ENCODE peak calls at places on chromosomes 1 and 21, in five cellular contexts. One of them, this sample, is unnamed.

GRCh38 chr1:94819945-94820746 is at the start of gene SLC44A3:
- DNase-seq in effector memory CD4-positive, alpha-beta T cell: no peak
- DNase-seq in Right ventricle myocardium superior: peak; percentile 67
- DNase-seq in NCI-H748 treated with DMSO at 0.1 percent for 48 hours: no peak
- DNase-seq in midbrain: peak; percentile 46
- DNase-seq in this sample: peak; percentile 79

GRCh38 chr1:184634296-184634695 is 120.4 kb downstream of the EDEM3 start:
- DNase-seq in NCI-H748 treated with DMSO at 0.1 percent for 48 hours: no peak
- DNase-seq in Right ventricle myocardium superior: no peak
- DNase-seq in effector memory CD4-positive, alpha-beta T cell: no peak
- DNase-seq in midbrain: no peak
- DNase-seq in this sample: no peak

GRCh38 chr1:15702722-15703550 is 18.8 kb downstream of the PLEKHM2 start:
- DNase-seq in NCI-H748 treated with DMSO at 0.1 percent for 48 hours: no peak
- DNase-seq in midbrain: no peak
- DNase-seq in effector memory CD4-positive, alpha-beta T cell: no peak
- DNase-seq in Right ventricle myocardium superior: no peak
- DNase-seq in this sample: no peak

GRCh38 chr1:165364432-165365133 is 8.1 kb upstream of the LMX1A start:
- DNase-seq in effector memory CD4-positive, alpha-beta T cell: no peak
- DNase-seq in NCI-H748 treated with DMSO at 0.1 percent for 48 hours: peak; percentile 15
- DNase-seq in midbrain: no peak
- DNase-seq in Right ventricle myocardium superior: peak; percentile 73
- DNase-seq in this sample: peak; percentile 77

GRCh38 chr1:5928714-5929400 is 63.4 kb downstream of the NPHP4 start:
- DNase-seq in midbrain: no peak
- DNase-seq in effector memory CD4-positive, alpha-beta T cell: no peak
- DNase-seq in NCI-H748 treated with DMSO at 0.1 percent for 48 hours: no peak
- DNase-seq in Right ventricle myocardium superior: no peak
- DNase-seq in this sample: no peak

GRCh38 chr1:151611288-151611790 is 511 bp upstream of the SNX27 start:
- DNase-seq in effector memory CD4-positive, alpha-beta T cell: no peak
- DNase-seq in NCI-H748 treated with DMSO at 0.1 percent for 48 hours: no peak
- DNase-seq in midbrain: peak; percentile 57
- DNase-seq in Right ventricle myocardium superior: no peak
- DNase-seq in this sample: no peak

GRCh38 chr1:16153110-16153998 is 2.5 kb downstream of the EPHA2 start:
- DNase-seq in Right ventricle myocardium superior: no peak
- DNase-seq in effector memory CD4-positive, alpha-beta T cell: no peak
- DNase-seq in midbrain: no peak
- DNase-seq in NCI-H748 treated with DMSO at 0.1 percent for 48 hours: no peak
- DNase-seq in this sample: no peak

GRCh38 chr21:45598666-45599065 is 44.9 kb upstream of the PCBP3 start:
- DNase-seq in NCI-H748 treated with DMSO at 0.1 percent for 48 hours: no peak
- DNase-seq in midbrain: no peak
- DNase-seq in effector memory CD4-positive, alpha-beta T cell: no peak
- DNase-seq in Right ventricle myocardium superior: no peak
- DNase-seq in this sample: no peak

GRCh38 chr1:16172964-16173446 is 17.1 kb upstream of the EPHA2 start:
- DNase-seq in NCI-H748 treated with DMSO at 0.1 percent for 48 hours: no peak
- DNase-seq in Right ventricle myocardium superior: no peak
- DNase-seq in effector memory CD4-positive, alpha-beta T cell: no peak
- DNase-seq in midbrain: no peak
- DNase-seq in this sample: no peak

GRCh38 chr1:52238474-52238873 is 96.6 kb downstream of the ZFYVE9 start:
- DNase-seq in midbrain: no peak
- DNase-seq in effector memory CD4-positive, alpha-beta T cell: no peak
- DNase-seq in Right ventricle myocardium superior: no peak
- DNase-seq in NCI-H748 treated with DMSO at 0.1 percent for 48 hours: no peak
- DNase-seq in this sample: no peak

GRCh38 chr1:5001466-5001865 is 347.1 kb downstream of the AJAP1 start:
- DNase-seq in NCI-H748 treated with DMSO at 0.1 percent for 48 hours: no peak
- DNase-seq in Right ventricle myocardium superior: no peak
- DNase-seq in midbrain: no peak
- DNase-seq in effector memory CD4-positive, alpha-beta T cell: no peak
- DNase-seq in this sample: no peak

GRCh38 chr1:91567583-91567982 is 66.9 kb downstream of the CDC7 start:
- DNase-seq in Right ventricle myocardium superior: no peak
- DNase-seq in effector memory CD4-positive, alpha-beta T cell: no peak
- DNase-seq in midbrain: no peak
- DNase-seq in NCI-H748 treated with DMSO at 0.1 percent for 48 hours: no peak
- DNase-seq in this sample: no peak

GRCh38 chr1:46401514-46401913 is 7.4 kb downstream of the FAAH start:
- DNase-seq in Right ventricle myocardium superior: no peak
- DNase-seq in effector memory CD4-positive, alpha-beta T cell: no peak
- DNase-seq in NCI-H748 treated with DMSO at 0.1 percent for 48 hours: no peak
- DNase-seq in midbrain: no peak
- DNase-seq in this sample: no peak

GRCh38 chr21:27648560-27648959 is 681.7 kb upstream of the ADAMTS5 start:
- DNase-seq in midbrain: no peak
- DNase-seq in NCI-H748 treated with DMSO at 0.1 percent for 48 hours: no peak
- DNase-seq in effector memory CD4-positive, alpha-beta T cell: no peak
- DNase-seq in Right ventricle myocardium superior: no peak
- DNase-seq in this sample: no peak

GRCh38 chr1:231395051-231395995 is 26.8 kb downstream of the EGLN1 start:
- DNase-seq in effector memory CD4-positive, alpha-beta T cell: no peak
- DNase-seq in NCI-H748 treated with DMSO at 0.1 percent for 48 hours: no peak
- DNase-seq in Right ventricle myocardium superior: no peak
- DNase-seq in midbrain: no peak
- DNase-seq in this sample: peak; percentile 5

GRCh38 chr1:219882755-219883154 is 45.6 kb downstream of the SLC30A10 start:
- DNase-seq in effector memory CD4-positive, alpha-beta T cell: no peak
- DNase-seq in Right ventricle myocardium superior: no peak
- DNase-seq in midbrain: no peak
- DNase-seq in NCI-H748 treated with DMSO at 0.1 percent for 48 hours: no peak
- DNase-seq in this sample: no peak

GRCh38 chr1:9922342-9922741 is 12.3 kb upstream of the CTNNBIP1 start:
- DNase-seq in NCI-H748 treated with DMSO at 0.1 percent for 48 hours: no peak
- DNase-seq in effector memory CD4-positive, alpha-beta T cell: no peak
- DNase-seq in midbrain: no peak
- DNase-seq in Right ventricle myocardium superior: no peak
- DNase-seq in this sample: no peak

GRCh38 chr21:43902441-43902840 is 37.4 kb downstream of the AGPAT3 start:
- DNase-seq in midbrain: no peak
- DNase-seq in effector memory CD4-positive, alpha-beta T cell: no peak
- DNase-seq in Right ventricle myocardium superior: no peak
- DNase-seq in NCI-H748 treated with DMSO at 0.1 percent for 48 hours: no peak
- DNase-seq in this sample: no peak

GRCh38 chr1:46489638-46490602 is at the start of gene DMBX1:
- DNase-seq in effector memory CD4-positive, alpha-beta T cell: no peak
- DNase-seq in NCI-H748 treated with DMSO at 0.1 percent for 48 hours: peak; percentile 51
- DNase-seq in Right ventricle myocardium superior: no peak
- DNase-seq in midbrain: no peak
- DNase-seq in this sample: peak; percentile 46

GRCh38 chr1:206921772-206922265 is at the start of gene FCMR:
- DNase-seq in effector memory CD4-positive, alpha-beta T cell: peak; percentile 43
- DNase-seq in midbrain: peak; percentile 15
- DNase-seq in NCI-H748 treated with DMSO at 0.1 percent for 48 hours: no peak
- DNase-seq in Right ventricle myocardium superior: no peak
- DNase-seq in this sample: no peak

GRCh38 chr1:207032528-207033017 is at the start of gene C1orf116:
- DNase-seq in midbrain: no peak
- DNase-seq in Right ventricle myocardium superior: no peak
- DNase-seq in NCI-H748 treated with DMSO at 0.1 percent for 48 hours: peak; percentile 80
- DNase-seq in effector memory CD4-positive, alpha-beta T cell: no peak
- DNase-seq in this sample: no peak

GRCh38 chr21:36430841-36431240 is 45.6 kb downstream of the CHAF1B start:
- DNase-seq in effector memory CD4-positive, alpha-beta T cell: no peak
- DNase-seq in Right ventricle myocardium superior: no peak
- DNase-seq in NCI-H748 treated with DMSO at 0.1 percent for 48 hours: no peak
- DNase-seq in midbrain: no peak
- DNase-seq in this sample: no peak

GRCh38 chr1:214312530-214313051 is 31.6 kb downstream of the SMYD2 start:
- DNase-seq in midbrain: no peak
- DNase-seq in NCI-H748 treated with DMSO at 0.1 percent for 48 hours: no peak
- DNase-seq in effector memory CD4-positive, alpha-beta T cell: no peak
- DNase-seq in Right ventricle myocardium superior: no peak
- DNase-seq in this sample: no peak

GRCh38 chr1:82227696-82228095 is 427.0 kb downstream of the ADGRL2 start:
- DNase-seq in Right ventricle myocardium superior: no peak
- DNase-seq in effector memory CD4-positive, alpha-beta T cell: no peak
- DNase-seq in midbrain: no peak
- DNase-seq in NCI-H748 treated with DMSO at 0.1 percent for 48 hours: no peak
- DNase-seq in this sample: no peak

GRCh38 chr1:183572721-183573120 is 17.5 kb downstream of the NCF2 start:
- DNase-seq in effector memory CD4-positive, alpha-beta T cell: no peak
- DNase-seq in Right ventricle myocardium superior: no peak
- DNase-seq in NCI-H748 treated with DMSO at 0.1 percent for 48 hours: no peak
- DNase-seq in midbrain: no peak
- DNase-seq in this sample: no peak

GRCh38 chr21:45330075-45330781 is 42.5 kb upstream of the POFUT2 start:
- DNase-seq in NCI-H748 treated with DMSO at 0.1 percent for 48 hours: no peak
- DNase-seq in effector memory CD4-positive, alpha-beta T cell: no peak
- DNase-seq in midbrain: no peak
- DNase-seq in Right ventricle myocardium superior: peak; percentile 47
- DNase-seq in this sample: peak; percentile 71

GRCh38 chr1:97467445-97467844 is 453.4 kb downstream of the DPYD start:
- DNase-seq in NCI-H748 treated with DMSO at 0.1 percent for 48 hours: no peak
- DNase-seq in midbrain: no peak
- DNase-seq in effector memory CD4-positive, alpha-beta T cell: no peak
- DNase-seq in Right ventricle myocardium superior: no peak
- DNase-seq in this sample: no peak

GRCh38 chr1:58442114-58442513 is 104.4 kb downstream of the OMA1 start:
- DNase-seq in effector memory CD4-positive, alpha-beta T cell: no peak
- DNase-seq in NCI-H748 treated with DMSO at 0.1 percent for 48 hours: peak; percentile 26
- DNase-seq in midbrain: no peak
- DNase-seq in Right ventricle myocardium superior: no peak
- DNase-seq in this sample: no peak

GRCh38 chr1:246165826-246166709 is 341.0 kb downstream of the SMYD3 start:
- DNase-seq in effector memory CD4-positive, alpha-beta T cell: no peak
- DNase-seq in midbrain: no peak
- DNase-seq in NCI-H748 treated with DMSO at 0.1 percent for 48 hours: peak; percentile 76
- DNase-seq in Right ventricle myocardium superior: no peak
- DNase-seq in this sample: no peak

GRCh38 chr1:151513626-151514101 is 2.5 kb downstream of the CGN start:
- DNase-seq in effector memory CD4-positive, alpha-beta T cell: no peak
- DNase-seq in NCI-H748 treated with DMSO at 0.1 percent for 48 hours: no peak
- DNase-seq in midbrain: no peak
- DNase-seq in Right ventricle myocardium superior: no peak
- DNase-seq in this sample: no peak

GRCh38 chr1:11495579-11495978 is 16.6 kb downstream of the DISP3 start:
- DNase-seq in NCI-H748 treated with DMSO at 0.1 percent for 48 hours: no peak
- DNase-seq in Right ventricle myocardium superior: no peak
- DNase-seq in effector memory CD4-positive, alpha-beta T cell: no peak
- DNase-seq in midbrain: no peak
- DNase-seq in this sample: no peak

GRCh38 chr1:204711947-204712701 is 26.6 kb upstream of the LRRN2 start:
- DNase-seq in NCI-H748 treated with DMSO at 0.1 percent for 48 hours: no peak
- DNase-seq in effector memory CD4-positive, alpha-beta T cell: no peak
- DNase-seq in Right ventricle myocardium superior: peak; percentile 63
- DNase-seq in midbrain: no peak
- DNase-seq in this sample: peak; percentile 71

GRCh38 chr1:160420881-160421842 is 20.8 kb downstream of the VANGL2 start:
- DNase-seq in midbrain: no peak
- DNase-seq in Right ventricle myocardium superior: no peak
- DNase-seq in effector memory CD4-positive, alpha-beta T cell: no peak
- DNase-seq in NCI-H748 treated with DMSO at 0.1 percent for 48 hours: no peak
- DNase-seq in this sample: no peak

GRCh38 chr1:10561955-10562354 is 87.2 kb downstream of the PEX14 start:
- DNase-seq in Right ventricle myocardium superior: no peak
- DNase-seq in midbrain: no peak
- DNase-seq in NCI-H748 treated with DMSO at 0.1 percent for 48 hours: no peak
- DNase-seq in effector memory CD4-positive, alpha-beta T cell: no peak
- DNase-seq in this sample: no peak

GRCh38 chr1:68955424-68955823 is 458.5 kb upstream of the DEPDC1 start:
- DNase-seq in Right ventricle myocardium superior: no peak
- DNase-seq in midbrain: no peak
- DNase-seq in effector memory CD4-positive, alpha-beta T cell: no peak
- DNase-seq in NCI-H748 treated with DMSO at 0.1 percent for 48 hours: no peak
- DNase-seq in this sample: no peak

GRCh38 chr1:55589656-55590297 is 374.6 kb upstream of the USP24 start:
- DNase-seq in Right ventricle myocardium superior: no peak
- DNase-seq in midbrain: peak; percentile 14
- DNase-seq in NCI-H748 treated with DMSO at 0.1 percent for 48 hours: no peak
- DNase-seq in effector memory CD4-positive, alpha-beta T cell: no peak
- DNase-seq in this sample: no peak

GRCh38 chr1:155646307-155646706 is 36.3 kb downstream of the MSTO1 start:
- DNase-seq in NCI-H748 treated with DMSO at 0.1 percent for 48 hours: no peak
- DNase-seq in midbrain: no peak
- DNase-seq in Right ventricle myocardium superior: peak; percentile 70
- DNase-seq in effector memory CD4-positive, alpha-beta T cell: no peak
- DNase-seq in this sample: no peak

This sample was measured in Right ventricle myocardium inferior.